ENCODE peak calls at places on chromosome 17, in five cellular contexts. O is heart right ventricle; T is stimulated activated CD8-positive, alpha-beta memory T cell treated with anti-CD3 and anti-CD28 coated beads, Interleukin-7, amount 100 ng/mL, for 24 hours; K is ACHN; V is NCI-H510A treated with DMSO at 0.1 percent for 48 hours. X is an unnamed sample.

GRCh38 chr17:37160940-37161339 is 212.2 kb downstream of the AATF start:
- DNase-seq in O (no peak), T (no peak), K (no peak), V (no peak), X (no peak)

GRCh38 chr17:6872941-6873340 is 41.4 kb upstream of the TEKT1 start:
- DNase-seq in O (no peak), T (no peak), K (no peak), V (no peak), X (no peak)

GRCh38 chr17:78891406-78892061 is 11.5 kb downstream of the CEP295NL start:
- DNase-seq in O (no peak), T (no peak), K (no peak), V (no peak), X (no peak)

GRCh38 chr17:9979463-9979995 is 74.5 kb upstream of the RCVRN start:
- DNase-seq in O (no peak), T (no peak), K (no peak), V (no peak), X (no peak)

GRCh38 chr17:58470356-58470755 is 17.9 kb downstream of the HSF5 start:
- DNase-seq in O (no peak), T (no peak), K (no peak), V (no peak), X (no peak)

GRCh38 chr17:70098030-70098429 is 23.0 kb downstream of the KCNJ16 start:
- DNase-seq in O (no peak), T (no peak), K (no peak), V (no peak), X (no peak)

GRCh38 chr17:40450175-40450574 is 6.9 kb downstream of the IGFBP4 start:
- DNase-seq in O (no peak), T (peak; percentile 25), K (peak; percentile 52), V (peak; percentile 9), X (peak; percentile 58)

GRCh38 chr17:75876938-75877751 is 1.2 kb downstream of the TRIM47 start:
- DNase-seq in O (peak; percentile 96), T (no peak), K (peak; percentile 95), V (peak; percentile 55), X (no peak)

GRCh38 chr17:82647593-82648164 is 565 bp downstream of the WDR45B start:
- DNase-seq in O (peak; percentile 50), T (peak; percentile 14), K (peak; percentile 45), V (no peak), X (peak; percentile 49)